ENCODE peak calls at places on chromosomes 16 and 17, in four cellular contexts. V, E, P and M are unnamed samples.

GRCh38 chr16:84278968-84279367 is 15.7 kb upstream of the WFDC1 start:
- DNase-seq in V (no peak), E (no peak), P (peak; percentile 63), M (no peak)

GRCh38 chr16:87765473-87765775 is 362 bp downstream of the KLHDC4 start:
- DNase-seq in V (no peak), E (no peak), P (no peak), M (no peak)

GRCh38 chr16:30368122-30368791 is 2.0 kb downstream of the TBC1D10B start:
- DNase-seq in V (no peak), E (no peak), P (no peak), M (peak; percentile 52)

GRCh38 chr17:58402047-58402446 is 15.3 kb downstream of the RNF43 start:
- DNase-seq in V (peak; percentile 85), E (no peak), P (no peak), M (peak; percentile 59)

GRCh38 chr17:3907483-3908216 is 8.6 kb downstream of the P2RX1 start:
- DNase-seq in V (no peak), E (no peak), P (peak; percentile 67), M (no peak)

GRCh38 chr16:85651822-85652430 is 36.8 kb downstream of the GINS2 start:
- DNase-seq in V (no peak), E (no peak), P (no peak), M (no peak)

GRCh38 chr17:41583137-41584127 is 3.3 kb downstream of the KRT14 start:
- DNase-seq in V (no peak), E (peak; percentile 89), P (no peak), M (no peak)

GRCh38 chr17:29610395-29610794 is 12.3 kb downstream of the CORO6 start:
- DNase-seq in V (no peak), E (no peak), P (no peak), M (no peak)

GRCh38 chr16:67115649-67116048 is 5.9 kb downstream of the PHAF1 start:
- DNase-seq in V (peak; percentile 85), E (no peak), P (no peak), M (peak; percentile 81)

GRCh38 chr16:4364196-4365013 is 7.2 kb upstream of the VASN start:
- DNase-seq in V (no peak), E (no peak), P (no peak), M (no peak)

GRCh38 chr16:88558457-88559442 is 11.5 kb upstream of the ZC3H18 start:
- DNase-seq in V (peak; percentile 64), E (peak; percentile 85), P (peak; percentile 64), M (peak; percentile 52)

GRCh38 chr16:79767597-79768280 is 167.2 kb upstream of the MAF start:
- DNase-seq in V (no peak), E (peak; percentile 62), P (peak; percentile 78), M (peak; percentile 37)

GRCh38 chr17:62692721-62693431 is 65.4 kb downstream of the MRC2 start:
- DNase-seq in V (no peak), E (no peak), P (peak; percentile 63), M (no peak)

GRCh38 chr16:3487521-3488410 is 7.5 kb downstream of the C16orf90 start:
- DNase-seq in V (no peak), E (no peak), P (no peak), M (no peak)

GRCh38 chr17:71142333-71142732 is 973.0 kb downstream of the KCNJ2 start:
- DNase-seq in V (no peak), E (no peak), P (no peak), M (no peak)

GRCh38 chr17:9924735-9925191 is 19.7 kb upstream of the RCVRN start:
- DNase-seq in V (peak; percentile 81), E (no peak), P (peak; percentile 83), M (peak; percentile 49)

GRCh38 chr17:17712268-17712924 is 31.1 kb downstream of the RAI1 start:
- DNase-seq in V (no peak), E (no peak), P (no peak), M (peak; percentile 87)

GRCh38 chr17:79621151-79621940 is 10.5 kb upstream of the RBFOX3 start:
- DNase-seq in V (no peak), E (no peak), P (no peak), M (no peak)

GRCh38 chr17:43722269-43722619 is 36.3 kb downstream of the SOST start:
- DNase-seq in V (no peak), E (no peak), P (no peak), M (no peak)

GRCh38 chr17:35953720-35954119 is 10.2 kb upstream of the LYZL6 start:
- DNase-seq in V (no peak), E (no peak), P (peak; percentile 24), M (no peak)

GRCh38 chr17:17325228-17325627 is 22.1 kb downstream of the NT5M start:
- DNase-seq in V (no peak), E (no peak), P (no peak), M (no peak)

GRCh38 chr16:67526149-67526732 is 2.4 kb upstream of the RIPOR1 start:
- DNase-seq in V (no peak), E (no peak), P (no peak), M (no peak)

GRCh38 chr17:27244481-27245223 is 49.3 kb upstream of the WSB1 start:
- DNase-seq in V (no peak), E (peak; percentile 46), P (peak; percentile 33), M (peak; percentile 81)

GRCh38 chr17:40061532-40062038 is 1.2 kb upstream of the THRA start:
- DNase-seq in V (no peak), E (no peak), P (no peak), M (no peak)

GRCh38 chr16:79261461-79261860 is 339.1 kb downstream of the MAF start:
- DNase-seq in V (no peak), E (peak; percentile 41), P (peak; percentile 79), M (no peak)

GRCh38 chr16:67760831-67761230 is 41.7 kb upstream of the GFOD2 start:
- DNase-seq in V (no peak), E (peak; percentile 66), P (no peak), M (no peak)

GRCh38 chr17:48427598-48427997 is 2.4 kb downstream of the SKAP1 start:
- DNase-seq in V (no peak), E (no peak), P (no peak), M (no peak)

GRCh38 chr16:65038125-65038524 is 83.7 kb downstream of the CDH11 start:
- DNase-seq in V (no peak), E (no peak), P (peak; percentile 72), M (no peak)

GRCh38 chr17:80247561-80247960 is 13.1 kb upstream of the RNF213 start:
- DNase-seq in V (no peak), E (no peak), P (no peak), M (no peak)

GRCh38 chr17:75981019-75981615 is 2.1 kb downstream of the TEN1 start:
- DNase-seq in V (no peak), E (no peak), P (no peak), M (no peak)

GRCh38 chr16:11242658-11243057 is 13.3 kb downstream of the SOCS1 start:
- DNase-seq in V (no peak), E (no peak), P (no peak), M (no peak)

GRCh38 chr16:11241480-11242204 is 14.4 kb downstream of the SOCS1 start:
- DNase-seq in V (no peak), E (no peak), P (no peak), M (no peak)

GRCh38 chr16:11239644-11240632 is 16.1 kb downstream of the SOCS1 start:
- DNase-seq in V (no peak), E (no peak), P (no peak), M (no peak)

GRCh38 chr16:11238272-11239202 is 17.5 kb downstream of the SOCS1 start:
- DNase-seq in V (no peak), E (no peak), P (no peak), M (no peak)

DNA sequence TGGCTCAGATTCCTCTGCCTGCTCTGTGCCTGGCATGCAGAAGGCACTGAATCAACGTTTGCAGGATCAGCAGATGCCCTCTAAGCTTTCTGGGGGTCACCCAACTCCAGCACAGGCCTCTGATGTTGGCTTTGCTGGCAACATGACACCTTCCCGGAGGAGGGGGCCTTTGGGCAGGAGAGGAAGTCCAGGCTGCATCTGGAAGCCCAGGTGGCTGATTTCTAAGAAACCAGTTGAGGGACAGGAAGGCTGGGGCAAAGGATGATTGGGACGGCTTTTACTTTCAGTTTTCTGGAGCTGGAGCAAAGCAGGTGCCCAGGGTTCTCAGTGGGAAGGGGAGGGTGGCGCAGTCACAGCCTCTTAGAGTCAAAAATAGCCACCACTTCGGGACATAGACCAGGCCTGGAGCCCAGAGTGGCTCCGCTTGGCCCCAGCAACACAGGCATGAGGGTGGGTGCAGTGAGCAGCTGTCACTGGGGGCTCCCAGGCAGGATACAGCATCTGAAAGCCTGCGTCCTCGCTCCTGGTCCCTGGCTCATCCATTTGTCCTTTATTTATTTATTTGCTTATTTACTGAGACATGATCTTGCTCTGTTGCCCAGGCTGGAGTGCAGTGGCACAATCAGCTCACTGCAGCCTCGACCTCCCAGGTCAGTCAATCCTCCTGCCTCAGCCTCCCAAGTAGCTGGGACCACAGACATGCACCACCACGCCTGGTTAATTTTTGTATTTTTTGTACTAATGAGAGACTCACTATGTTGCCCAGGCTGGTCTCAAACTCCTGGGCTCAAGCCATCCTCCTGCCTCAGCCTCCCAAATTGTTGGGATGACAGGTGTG is 15.1 kb downstream of the SOCS1 start:
- DNase-seq in V (no peak), E (no peak), P (no peak), M (no peak)
- H3K27me3 ChIP-seq in V (no peaks in the 10 kb centered on the region), E (no peaks in the 10 kb centered on the region), P (no peaks in the 10 kb centered on the region), M (no peaks in the 10 kb centered on the region)

GRCh38 chr17:69900829-69901228 is 174.2 kb upstream of the KCNJ16 start:
- DNase-seq in V (no peak), E (no peak), P (no peak), M (no peak)

GRCh38 chr17:69900101-69900500 is 174.9 kb upstream of the KCNJ16 start:
- DNase-seq in V (no peak), E (no peak), P (no peak), M (no peak)

DNA sequence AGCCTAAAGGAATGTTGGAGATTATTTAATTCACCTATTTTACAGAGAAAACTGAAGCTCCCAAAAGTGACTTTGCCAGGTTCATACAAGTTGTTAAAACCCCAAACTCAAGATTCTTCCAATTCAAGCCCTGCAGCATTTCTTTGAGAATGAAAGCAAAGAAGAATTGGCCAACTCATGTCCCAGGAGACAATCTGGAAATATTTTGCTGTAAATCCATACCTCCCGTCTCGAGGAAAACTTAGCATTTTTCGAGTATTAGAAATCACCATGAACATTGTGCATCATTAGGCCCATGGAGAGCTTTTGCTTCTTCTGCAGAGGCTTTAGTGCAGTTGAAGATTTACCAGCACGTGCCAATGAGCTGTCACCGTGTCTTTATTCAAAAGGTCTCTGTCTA is 176.4 kb upstream of the KCNJ16 start:
- DNase-seq in V (no peak), E (no peak), P (no peak), M (no peak)
- H3K27me3 ChIP-seq in V (no peaks in the 10 kb centered on the region), E (no peaks in the 10 kb centered on the region), P (no peaks in the 10 kb centered on the region), M (no peaks in the 10 kb centered on the region)

DNA sequence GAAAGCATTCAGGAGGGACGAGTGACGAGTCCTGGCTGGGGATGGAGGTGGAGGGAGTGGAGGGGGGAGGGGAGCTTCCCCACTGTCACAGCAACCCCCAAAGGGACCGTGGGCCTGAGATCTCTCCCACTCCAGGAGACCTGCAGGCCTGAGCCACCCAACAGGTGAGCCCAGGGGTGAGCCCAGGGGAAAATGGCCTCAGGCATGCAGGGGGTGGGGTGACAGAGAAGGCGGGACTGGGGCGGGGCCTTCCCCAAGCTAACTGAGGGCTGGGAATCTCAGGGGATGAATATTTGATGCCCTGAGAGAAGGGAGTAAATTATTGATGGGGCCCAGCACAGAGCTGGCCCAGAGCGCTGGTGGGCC is 2.4 kb downstream of the USH1G start:
- DNase-seq in V (no peak), E (no peak), P (no peak), M (no peak)
- H3K27me3 ChIP-seq in V (peaks cover 4% of the 10 kb centered on the region), E (peaks cover 58% of the 10 kb centered on the region), P (peaks cover 44% of the 10 kb centered on the region), M (peaks cover 56% of the 10 kb centered on the region)

DNA sequence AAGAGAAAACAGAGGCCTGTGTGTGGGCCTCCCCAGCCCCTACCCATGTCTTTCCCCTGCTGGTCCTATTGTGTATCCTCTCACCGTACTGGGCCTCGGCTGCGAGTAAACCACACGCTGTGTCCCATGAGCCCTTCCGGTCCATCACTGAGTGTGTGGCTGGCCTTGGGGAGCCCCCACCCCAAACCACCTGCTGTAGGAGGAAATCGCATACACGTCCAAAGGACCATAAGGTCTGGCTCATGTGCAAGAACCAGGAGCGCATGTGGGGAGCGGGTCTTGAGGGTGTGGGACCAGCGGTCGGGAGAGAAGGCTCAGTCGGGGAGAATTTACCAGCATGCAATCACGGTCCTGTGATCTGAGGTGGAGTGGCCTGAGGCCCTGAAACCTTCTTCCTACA is 38.4 kb upstream of the DNAH17 start:
- DNase-seq in V (no peak), E (no peak), P (no peak), M (no peak)
- H3K27me3 ChIP-seq in V (peaks cover 11% of the 10 kb centered on the region), E (no peaks in the 10 kb centered on the region), P (peaks cover 4% of the 10 kb centered on the region), M (peaks cover 5% of the 10 kb centered on the region)